ENCODE peak calls at places on chromosomes 6 and 20, in nine cellular contexts. K is NT2/D1; C is heart left ventricle; Y is SJSA1; D is CD4-positive, CD25-positive, alpha-beta regulatory T cell; L is HepG2; V is upper lobe of left lung; H is stomach; P is effector memory CD4-positive, alpha-beta T cell. Q is an unnamed sample.
A peak's percentile ranks its signal among the peaks of the same experiment; 100 is the strongest.

GRCh38 chr6:39301606-39302005 is 12.6 kb downstream of the KCNK17 start:
- DNase-seq in K (no peak), C (no peak), Y (no peak), D (no peak), L (peak; percentile 18), V (no peak), H (no peak), P (no peak), Q (no peak)

GRCh38 chr6:41779336-41779735 is 364 bp downstream of the FRS3 start:
- DNase-seq in K (no peak), C (no peak), Y (no peak), D (no peak), L (no peak), V (no peak), H (no peak), P (no peak), Q (no peak)

GRCh38 chr20:1302578-1303541 is 26.1 kb downstream of the SDCBP2 start:
- DNase-seq in K (no peak), C (no peak), Y (no peak), D (no peak), L (no peak), V (no peak), H (no peak), P (no peak), Q (no peak)

GRCh38 chr20:49446808-49447207 is 35.7 kb downstream of the KCNB1 start:
- DNase-seq in K (no peak), C (peak; percentile 87), Y (no peak), D (no peak), L (no peak), V (no peak), H (peak; percentile 27), P (no peak), Q (no peak)

GRCh38 chr20:51529758-51530157 is 12.8 kb downstream of the NFATC2 start:
- DNase-seq in K (no peak), C (no peak), Y (peak; percentile 11), D (peak; percentile 42), L (no peak), V (no peak), H (peak; percentile 46), P (peak; percentile 30), Q (no peak)

GRCh38 chr6:170292778-170293164 is 1.9 kb upstream of the DLL1 start:
- DNase-seq in K (no peak), C (no peak), Y (no peak), D (no peak), L (no peak), V (no peak), H (no peak), P (no peak), Q (no peak)

GRCh38 chr6:139135578-139136545 is 982 bp downstream of the HECA start:
- DNase-seq in K (no peak), C (peak; percentile 91), Y (peak; percentile 57), D (peak; percentile 77), L (no peak), V (peak; percentile 96), H (peak; percentile 72), P (peak; percentile 60), Q (no peak)

GRCh38 chr20:8457978-8458377 is 325.9 kb downstream of the PLCB1 start:
- DNase-seq in K (no peak), C (no peak), Y (no peak), D (no peak), L (no peak), V (no peak), H (no peak), P (no peak), Q (peak; percentile 8)

GRCh38 chr6:16822975-16823374 is 61.7 kb upstream of the ATXN1 start:
- DNase-seq in K (no peak), C (no peak), Y (no peak), D (no peak), L (no peak), V (no peak), H (no peak), P (no peak), Q (no peak)

GRCh38 chr6:109491207-109491938 is 8.4 kb upstream of the ZBTB24 start:
- DNase-seq in K (no peak), C (no peak), Y (no peak), D (peak; percentile 51), L (no peak), V (no peak), H (no peak), P (no peak), Q (peak; percentile 93)

GRCh38 chr6:358847-359246 is 32.7 kb upstream of the IRF4 start:
- DNase-seq in K (no peak), C (no peak), Y (no peak), D (no peak), L (no peak), V (peak; percentile 74), H (no peak), P (no peak), Q (no peak)

GRCh38 chr6:121627761-121628160 is 192.3 kb downstream of the GJA1 start:
- DNase-seq in K (no peak), C (no peak), Y (no peak), D (no peak), L (no peak), V (no peak), H (no peak), P (no peak), Q (no peak)

GRCh38 chr6:81842254-81842653 is 89.8 kb upstream of the TENT5A start:
- DNase-seq in K (no peak), C (no peak), Y (no peak), D (no peak), L (peak; percentile 45), V (no peak), H (no peak), P (no peak), Q (no peak)

GRCh38 chr6:154249499-154250298 is 106.9 kb downstream of the IPCEF1 start:
- DNase-seq in K (no peak), C (no peak), Y (no peak), D (peak; percentile 80), L (no peak), V (no peak), H (no peak), P (peak; percentile 27), Q (peak; percentile 78)

GRCh38 chr6:154243793-154244768 is 112.5 kb downstream of the IPCEF1 start:
- DNase-seq in K (no peak), C (no peak), Y (no peak), D (no peak), L (no peak), V (no peak), H (no peak), P (no peak), Q (no peak)

GRCh38 chr6:154245542-154245941 is 111.1 kb downstream of the IPCEF1 start:
- DNase-seq in K (no peak), C (no peak), Y (no peak), D (no peak), L (no peak), V (no peak), H (no peak), P (no peak), Q (no peak)

GRCh38 chr6:154246723-154247118 is 109.9 kb downstream of the IPCEF1 start:
- DNase-seq in K (no peak), C (no peak), Y (no peak), D (no peak), L (no peak), V (no peak), H (no peak), P (no peak), Q (no peak)

GRCh38 chr6:154247119-154247814 is 109.3 kb downstream of the IPCEF1 start:
- DNase-seq in K (no peak), C (no peak), Y (no peak), D (peak; percentile 65), L (no peak), V (no peak), H (no peak), P (peak; percentile 12), Q (peak; percentile 39)
- H3K4me3 ChIP-seq in K (no peak overlapping the region), C (peak overlapping the region; percentile 51), Y (no peak overlapping the region), D (peak overlapping the region; percentile 100), L (no peak overlapping the region), V (peak overlapping the region; percentile 28), H (peak overlapping the region; percentile 33), P (peak overlapping the region; percentile 66), Q (peak overlapping the region; percentile 38)

DNA sequence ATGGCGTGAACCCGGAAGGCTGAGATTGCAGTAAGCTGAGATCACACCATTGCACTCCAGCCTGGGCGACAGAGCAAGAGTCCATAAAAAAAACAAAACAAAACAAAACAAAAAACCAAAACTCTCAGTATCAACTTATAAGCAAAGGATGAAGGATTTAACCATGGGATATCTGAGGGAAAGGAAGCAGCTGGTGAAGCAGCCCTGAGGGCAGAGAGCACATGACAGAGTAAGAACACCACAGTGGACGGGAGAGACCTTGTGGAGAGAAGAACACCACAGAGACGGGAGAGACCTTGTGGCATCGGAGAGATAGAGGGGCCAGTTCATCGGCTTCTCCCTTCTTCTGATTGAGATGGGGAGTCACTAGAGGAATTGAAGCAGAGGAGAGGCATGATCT is 697.2 kb downstream of the HDGFL1 start:
- DNase-seq in K (no peak), C (no peak), Y (no peak), D (no peak), L (no peak), V (no peak), H (no peak), P (no peak), Q (no peak)
- H3K4me3 ChIP-seq in K (no peak overlapping the region), C (no peak overlapping the region), Y (no peak overlapping the region), D (no peak overlapping the region), L (no peak overlapping the region), V (no peak overlapping the region), H (no peak overlapping the region), P (no peak overlapping the region), Q (no peak overlapping the region)

DNA sequence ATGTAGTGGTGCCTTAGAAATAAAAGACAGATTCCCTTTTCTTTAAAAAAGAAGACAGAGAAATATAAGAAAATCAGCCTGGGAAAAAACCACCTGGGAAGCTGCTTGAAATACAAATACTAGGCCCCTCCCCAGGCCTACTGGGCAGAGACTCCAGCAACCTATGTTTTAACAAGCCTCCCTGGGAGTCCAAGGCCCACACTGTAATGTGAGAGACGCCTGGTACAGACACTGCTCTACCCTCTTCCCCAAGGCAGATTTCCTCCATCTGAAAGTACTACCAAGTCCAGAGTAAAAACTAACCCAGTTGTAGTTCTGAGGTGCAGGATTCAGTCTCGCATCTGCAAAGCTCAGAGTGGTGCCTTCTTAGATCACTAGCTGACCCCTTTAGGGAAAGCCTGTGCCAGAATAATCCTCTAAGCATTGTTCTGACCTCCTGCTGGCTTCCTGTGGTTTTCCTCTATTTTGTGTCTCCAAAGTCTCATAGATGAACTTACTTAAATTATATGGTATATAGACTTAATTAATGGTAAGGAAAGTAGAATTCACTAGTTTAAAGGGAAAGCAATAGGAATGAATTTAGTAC is 270.2 kb upstream of the SLC35B3 start:
- DNase-seq in K (no peak), C (no peak), Y (no peak), D (no peak), L (no peak), V (no peak), H (no peak), P (no peak), Q (no peak)
- H3K4me3 ChIP-seq in K (no peak overlapping the region), C (no peak overlapping the region), Y (no peak overlapping the region), D (no peak overlapping the region), L (no peak overlapping the region), V (no peak overlapping the region), H (no peak overlapping the region), P (no peak overlapping the region), Q (no peak overlapping the region)

DNA sequence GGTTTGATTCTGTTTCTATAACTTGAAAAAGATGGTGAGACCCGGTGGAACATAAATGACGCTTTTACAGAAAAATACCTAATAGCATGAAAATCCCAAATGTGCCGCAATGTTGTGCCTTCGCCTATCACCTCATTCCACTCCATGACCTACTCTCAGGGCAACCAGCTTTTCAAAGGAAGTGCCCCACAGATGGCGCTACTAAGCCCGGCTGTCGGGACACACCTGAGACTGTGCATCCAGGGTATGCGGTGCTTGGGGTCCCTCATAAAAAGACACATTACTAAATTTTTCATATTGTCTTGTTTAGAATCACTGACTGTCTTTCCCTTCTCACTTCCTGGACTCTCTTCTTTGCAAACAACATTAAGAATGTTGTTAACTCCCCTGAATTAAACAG is 145.5 kb upstream of the RPS6KA2 start:
- DNase-seq in K (no peak), C (no peak), Y (no peak), D (no peak), L (no peak), V (no peak), H (no peak), P (no peak), Q (no peak)
- H3K4me3 ChIP-seq in K (no peak overlapping the region), C (no peak overlapping the region), Y (no peak overlapping the region), D (no peak overlapping the region), L (no peak overlapping the region), V (no peak overlapping the region), H (no peak overlapping the region), P (no peak overlapping the region), Q (no peak overlapping the region)